ENCODE peak calls at places on chromosomes 5 and 9, in eight cellular contexts. W is foreskin fibroblast, X is MCF 10A, D is kidney epithelial cell, M is AG04449, O is AG04450, U is H9, P is AG09319. I is an unnamed sample.
A peak's percentile ranks its signal among the peaks of the same experiment; 100 is the strongest.

GRCh38 chr5:74288038-74288437 is 352.5 kb downstream of the ENC1 start:
- DNase-seq in W (no peak), X (no peak), D (no peak), M (no peak), O (no peak), U (no peak), P (no peak), I (no peak)

GRCh38 chr5:107672212-107673105 is 1.7 kb upstream of the EFNA5 start:
- DNase-seq in W (peak; percentile 91), X (peak; percentile 99), D (peak; percentile 98), M (peak; percentile 51), O (peak; percentile 84), U (peak; percentile 98), P (peak; percentile 85), I (peak; percentile 86)

GRCh38 chr9:90365646-90366045 is 277.0 kb downstream of the DIRAS2 start:
- DNase-seq in W (no peak), X (peak; percentile 21), D (no peak), M (no peak), O (no peak), U (no peak), P (no peak), I (no peak)

GRCh38 chr9:129237804-129238203 is 59.7 kb upstream of the IER5L start:
- DNase-seq in W (no peak), X (no peak), D (no peak), M (no peak), O (no peak), U (no peak), P (no peak), I (no peak)

GRCh38 chr5:78497573-78498533 is 137.4 kb downstream of the SCAMP1 start:
- DNase-seq in W (no peak), X (no peak), D (no peak), M (no peak), O (no peak), U (no peak), P (no peak), I (peak; percentile 23)

GRCh38 chr5:100731768-100732167 is 171.3 kb downstream of the ST8SIA4 start:
- DNase-seq in W (no peak), X (peak; percentile 1), D (no peak), M (no peak), O (no peak), U (no peak), P (no peak), I (no peak)

GRCh38 chr9:93270976-93271375 is 87.0 kb downstream of the WNK2 start:
- DNase-seq in W (no peak), X (no peak), D (no peak), M (no peak), O (no peak), U (no peak), P (no peak), I (no peak)

GRCh38 chr9:14561929-14562386 is 131.3 kb downstream of the ZDHHC21 start:
- DNase-seq in W (no peak), X (no peak), D (no peak), M (no peak), O (no peak), U (peak; percentile 62), P (no peak), I (no peak)

GRCh38 chr9:127976498-127976897 is 4.3 kb downstream of the EEIG1 start:
- DNase-seq in W (no peak), X (no peak), D (no peak), M (no peak), O (no peak), U (no peak), P (no peak), I (no peak)

GRCh38 chr5:58444805-58445204 is 15.1 kb downstream of the PLK2 start:
- DNase-seq in W (no peak), X (no peak), D (no peak), M (no peak), O (no peak), U (no peak), P (no peak), I (no peak)

GRCh38 chr9:33718987-33719386 is 76.4 kb upstream of the PRSS3 start:
- DNase-seq in W (no peak), X (no peak), D (no peak), M (no peak), O (no peak), U (no peak), P (no peak), I (peak; percentile 42)

GRCh38 chr5:158560170-158560569 is 539.5 kb downstream of the EBF1 start:
- DNase-seq in W (no peak), X (peak; percentile 65), D (no peak), M (no peak), O (no peak), U (no peak), P (peak; percentile 14), I (peak; percentile 7)

GRCh38 chr9:118478752-118479151 is 774.5 kb downstream of the TLR4 start:
- DNase-seq in W (no peak), X (no peak), D (no peak), M (no peak), O (no peak), U (no peak), P (no peak), I (no peak)

GRCh38 chr9:34549407-34549732 is 26.6 kb upstream of the ENHO start:
- DNase-seq in W (no peak), X (no peak), D (no peak), M (no peak), O (no peak), U (no peak), P (no peak), I (no peak)

DNA sequence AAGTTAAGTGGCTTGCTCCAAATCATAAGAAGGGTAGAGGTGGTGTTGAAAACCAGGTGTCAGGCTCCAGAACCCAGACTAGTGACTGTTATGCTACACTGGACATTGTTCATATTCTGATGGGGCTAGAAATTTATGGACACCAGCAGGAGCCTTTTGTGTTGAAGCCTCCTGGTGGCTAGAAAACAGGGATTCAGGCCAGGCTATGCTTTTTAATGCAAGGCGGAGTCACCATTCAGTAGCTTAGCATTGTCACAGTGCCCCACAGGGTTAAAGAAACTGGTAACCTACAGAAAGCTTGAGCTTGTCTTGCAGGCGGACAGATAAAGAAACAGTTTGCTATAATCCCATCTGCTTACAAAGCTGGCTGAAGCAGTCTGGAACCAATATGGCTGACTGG is 23.0 kb upstream of the GOLM1 start:
- DNase-seq in W (no peak), X (no peak), D (no peak), M (no peak), O (no peak), U (peak; percentile 36), P (no peak), I (no peak)
- TF ChIP-seq CTCF in W (no peak), X (no peak), D (no peak), M (no peak), O (no peak), U (no peak), P (no peak), I (peak; percentile 12)

DNA sequence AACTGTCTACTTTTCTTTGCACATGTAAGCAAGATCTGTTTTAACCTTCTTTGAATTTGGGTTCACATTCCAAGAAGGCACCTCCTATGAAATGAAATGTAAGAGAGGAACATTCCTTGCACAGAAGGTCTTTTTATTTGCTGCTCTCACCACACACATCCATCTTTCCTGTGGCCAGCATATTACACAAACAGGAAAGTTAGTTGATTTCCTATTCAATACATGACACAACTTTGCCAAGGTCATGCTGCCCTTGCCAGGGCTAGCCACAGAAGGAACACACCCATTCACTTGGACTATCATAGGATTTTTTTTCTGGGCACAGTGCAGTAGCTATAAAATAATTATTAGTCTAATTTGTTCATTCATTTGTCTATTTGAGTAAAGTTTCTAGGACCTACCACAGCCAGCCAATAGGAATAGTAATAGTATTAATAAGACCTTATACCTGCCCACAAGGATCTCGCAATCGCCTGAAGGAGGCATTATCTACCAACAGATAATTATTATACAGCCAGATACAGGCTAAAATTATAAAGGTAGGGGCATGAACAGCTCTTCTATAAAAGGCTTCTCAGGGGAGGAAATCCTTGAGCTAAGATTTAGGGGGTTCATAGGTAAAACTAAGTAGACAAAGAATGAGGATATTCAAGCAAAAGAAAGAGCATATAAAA is 78.1 kb upstream of the NREP start:
- DNase-seq in W (peak; percentile 21), X (peak; percentile 30), D (no peak), M (no peak), O (no peak), U (no peak), P (no peak), I (peak; percentile 64)
- TF ChIP-seq CTCF in W (no peak), X (no peak), D (no peak), M (no peak), O (no peak), U (peak; percentile 26), P (no peak), I (no peak)

GRCh38 chr5:141788296-141788980 is 89.8 kb downstream of the PCDH1 start:
- DNase-seq in W (no peak), X (no peak), D (no peak), M (no peak), O (no peak), U (no peak), P (no peak), I (no peak)
- TF ChIP-seq CTCF in W (no peak), X (no peak), D (no peak), M (no peak), O (no peak), U (peak; percentile 54), P (no peak), I (no peak)

GRCh38 chr5:80492741-80493140 is 4.8 kb downstream of the FAM151B start:
- DNase-seq in W (no peak), X (no peak), D (no peak), M (no peak), O (no peak), U (no peak), P (no peak), I (no peak)

GRCh38 chr5:80483636-80484232 is 4.2 kb upstream of the FAM151B start:
- DNase-seq in W (no peak), X (no peak), D (no peak), M (no peak), O (no peak), U (no peak), P (no peak), I (no peak)

GRCh38 chr5:80491296-80491695 is 3.4 kb downstream of the FAM151B start:
- DNase-seq in W (no peak), X (no peak), D (no peak), M (no peak), O (no peak), U (no peak), P (no peak), I (no peak)

GRCh38 chr5:80487444-80487828 is 464 bp upstream of the FAM151B start:
- DNase-seq in W (no peak), X (no peak), D (no peak), M (no peak), O (no peak), U (no peak), P (no peak), I (no peak)

DNA sequence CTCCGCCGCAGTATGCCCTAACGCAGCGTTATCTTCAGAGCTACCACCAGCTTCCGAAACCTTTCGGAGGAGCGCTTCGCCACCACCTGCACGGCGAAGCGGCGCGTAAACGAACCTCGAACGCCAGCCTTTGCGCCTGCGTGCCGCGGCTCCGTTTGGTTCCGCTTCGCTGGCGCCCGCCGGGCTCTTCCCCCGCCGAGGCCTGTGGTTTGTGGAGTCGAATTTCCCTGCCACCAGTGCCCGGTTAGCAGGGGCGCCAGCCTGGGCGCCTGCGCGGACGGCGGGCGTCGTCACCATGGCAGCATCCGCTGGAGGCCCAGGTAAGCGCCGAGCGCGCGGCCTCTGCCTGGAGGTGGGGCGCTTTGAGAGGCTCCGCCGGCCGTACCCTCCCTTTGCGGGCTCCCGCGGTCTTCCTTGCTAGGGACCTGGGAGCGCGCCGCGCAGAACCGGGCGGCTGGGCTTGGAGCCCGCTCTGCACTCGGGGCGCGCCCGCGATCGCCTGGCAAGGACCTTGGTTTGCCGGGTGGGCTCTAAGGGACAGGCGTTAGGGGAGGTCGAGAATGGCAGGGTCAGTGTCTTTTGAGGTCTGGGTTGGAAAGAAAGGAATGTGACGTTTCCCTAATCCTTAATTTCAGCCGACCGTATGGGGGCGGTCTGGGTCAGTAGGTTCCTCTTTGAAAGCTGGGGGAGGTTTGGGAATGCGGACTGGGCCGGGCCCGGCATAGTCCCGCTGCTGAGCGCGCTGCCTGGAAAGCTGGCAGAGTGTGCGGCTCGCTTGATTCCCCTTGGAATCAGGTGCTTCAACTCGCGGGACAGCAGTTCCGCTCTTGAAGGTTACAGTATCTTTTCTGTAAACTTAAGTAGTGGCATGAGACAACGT is at the start of gene FAM151B:
- DNase-seq in W (peak; percentile 89), X (peak; percentile 95), D (peak; percentile 88), M (no peak), O (peak; percentile 55), U (peak; percentile 98), P (peak; percentile 51), I (peak; percentile 83)
- TF ChIP-seq CTCF in W (peak; percentile 11), X (peak; percentile 34), D (peak; percentile 13), M (peak; percentile 22), O (peak; percentile 32), U (peak; percentile 51), P (peak; percentile 38), I (peak; percentile 26)

I was measured in fibroblast of the aortic adventitia.